ENCODE peak calls at places on chromosome 19, in ten cellular contexts. P, N, W, E, L, Q, Y, J, F and S are unnamed samples.

GRCh38 chr19:35269425-35270117 is 809 bp downstream of the USF2 start:
- DNase-seq in P (peak), N (peak), W (peak), E (peak), L (peak), Q (peak), Y (peak), J (peak), F (peak), S (peak)

GRCh38 chr19:50549927-50550593 is 18.2 kb downstream of the LRRC4B start:
- DNase-seq in P (no peak), N (no peak), W (no peak), E (no peak), L (no peak), Q (no peak), Y (no peak), J (no peak), F (no peak), S (no peak)

GRCh38 chr19:9793051-9793591 is 24.6 kb upstream of the ZNF846 start:
- DNase-seq in P (no peak), N (peak), W (no peak), E (no peak), L (peak), Q (no peak), Y (no peak), J (no peak), F (peak), S (peak)

GRCh38 chr19:6761053-6761676 is 6.1 kb downstream of the SH2D3A start:
- DNase-seq in P (no peak), N (peak), W (no peak), E (no peak), L (no peak), Q (no peak), Y (no peak), J (no peak), F (no peak), S (no peak)

GRCh38 chr19:16293133-16294085 is 31.2 kb upstream of the KLF2 start:
- DNase-seq in P (no peak), N (peak), W (peak), E (no peak), L (no peak), Q (peak), Y (peak), J (peak), F (no peak), S (peak)

GRCh38 chr19:38664503-38665211 is 17.2 kb downstream of the ACTN4 start:
- DNase-seq in P (no peak), N (no peak), W (no peak), E (no peak), L (no peak), Q (no peak), Y (peak), J (no peak), F (no peak), S (no peak)

GRCh38 chr19:45638930-45639729 is at the start of gene EML2:
- DNase-seq in P (no peak), N (peak), W (peak), E (peak), L (no peak), Q (no peak), Y (peak), J (peak), F (peak), S (peak)

GRCh38 chr19:31759359-31759758 is 410.1 kb upstream of the TSHZ3 start:
- DNase-seq in P (no peak), N (no peak), W (no peak), E (no peak), L (no peak), Q (no peak), Y (no peak), J (no peak), F (no peak), S (no peak)

GRCh38 chr19:4972509-4973230 is 3.8 kb downstream of the KDM4B start:
- DNase-seq in P (no peak), N (peak), W (peak), E (no peak), L (no peak), Q (no peak), Y (no peak), J (no peak), F (no peak), S (peak)

GRCh38 chr19:4913996-4914735 is 4.9 kb downstream of the UHRF1 start:
- DNase-seq in P (no peak), N (no peak), W (peak), E (no peak), L (no peak), Q (no peak), Y (no peak), J (peak), F (no peak), S (no peak)

GRCh38 chr19:34731019-34731829 is 2.8 kb upstream of the ZNF181 start:
- DNase-seq in P (no peak), N (no peak), W (no peak), E (no peak), L (no peak), Q (no peak), Y (peak), J (no peak), F (no peak), S (no peak)

GRCh38 chr19:46495789-46496099 is at the start of gene PNMA8B:
- DNase-seq in P (peak), N (no peak), W (no peak), E (no peak), L (peak), Q (no peak), Y (peak), J (no peak), F (peak), S (peak)

GRCh38 chr19:15448014-15448777 is 1.6 kb downstream of the WIZ start:
- DNase-seq in P (no peak), N (no peak), W (no peak), E (no peak), L (no peak), Q (no peak), Y (no peak), J (no peak), F (no peak), S (no peak)

GRCh38 chr19:1533510-1534150 is 9.8 kb downstream of the PLK5 start:
- DNase-seq in P (no peak), N (no peak), W (no peak), E (no peak), L (no peak), Q (no peak), Y (no peak), J (no peak), F (no peak), S (no peak)